ENCODE peak calls at places on chromosomes 16 and 17, in six cellular contexts. D is sigmoid colon, T is uterus, Z is neural progenitor cell, B is NCI-H510A, H is nephron progenitor cell. R is an unnamed sample.

GRCh38 chr17:79595471-79595870 is 15.4 kb downstream of the RBFOX3 start:
- DNase-seq in D (no peak), T (no peak), Z (no peak), B (no peak), H (no peak), R (no peak)

GRCh38 chr17:28738680-28739384 is 5.0 kb upstream of the TRAF4 start:
- DNase-seq in D (no peak), T (no peak), Z (no peak), B (no peak), H (no peak), R (no peak)

GRCh38 chr17:16649585-16649984 is 4.1 kb downstream of the ZNF624 start:
- DNase-seq in D (no peak), T (no peak), Z (no peak), B (no peak), H (no peak), R (no peak)

GRCh38 chr17:16939606-16940115 is 32.3 kb downstream of the TNFRSF13B start:
- DNase-seq in D (peak), T (no peak), Z (no peak), B (no peak), H (no peak), R (peak)

GRCh38 chr17:29615492-29616299 is 7.0 kb downstream of the CORO6 start:
- DNase-seq in D (peak), T (peak), Z (peak), B (no peak), H (peak), R (peak)

GRCh38 chr16:24428751-24429150 is 110.6 kb upstream of the RBBP6 start:
- DNase-seq in D (no peak), T (no peak), Z (no peak), B (no peak), H (no peak), R (no peak)

GRCh38 chr16:57775661-57776469 is 26.4 kb downstream of the KIFC3 start:
- DNase-seq in D (no peak), T (no peak), Z (peak), B (peak), H (peak), R (no peak)

GRCh38 chr17:27320222-27320560 is 26.3 kb downstream of the WSB1 start:
- DNase-seq in D (no peak), T (no peak), Z (no peak), B (peak), H (no peak), R (no peak)

R was measured in mesenteric fat pad.